ENCODE peak calls at places on chromosomes 12 and 14, in five cellular contexts. U is GM04504, Z is HS-5, T is SW480, R is neural crest cell. O is an unnamed sample.

GRCh38 chr14:88613552-88614010 is 50.7 kb downstream of the ZC3H14 start:
- DNase-seq in U (peak; percentile 8), Z (peak; percentile 79), T (peak; percentile 85), R (no peak), O (no peak)

GRCh38 chr12:45315462-45315861 is 99.6 kb downstream of the ANO6 start:
- DNase-seq in U (no peak), Z (no peak), T (no peak), R (no peak), O (no peak)

GRCh38 chr12:114213055-114213561 is 192.8 kb downstream of the TBX5 start:
- DNase-seq in U (no peak), Z (no peak), T (peak; percentile 10), R (no peak), O (no peak)

GRCh38 chr12:115791331-115791730 is 486.2 kb downstream of the MED13L start:
- DNase-seq in U (no peak), Z (no peak), T (no peak), R (no peak), O (no peak)

GRCh38 chr12:6822461-6823135 is 977 bp downstream of the GPR162 start:
- DNase-seq in U (no peak), Z (no peak), T (no peak), R (no peak), O (no peak)

GRCh38 chr14:103522649-103523582 is at the start of gene CKB:
- DNase-seq in U (no peak), Z (no peak), T (peak; percentile 61), R (peak; percentile 76), O (peak; percentile 29)

GRCh38 chr12:2294651-2295475 is 242.1 kb downstream of the CACNA1C start:
- DNase-seq in U (peak; percentile 79), Z (no peak), T (peak; percentile 64), R (no peak), O (no peak)

GRCh38 chr12:132921685-132922084 is 34.3 kb upstream of the CHFR start:
- DNase-seq in U (no peak), Z (no peak), T (no peak), R (no peak), O (no peak)

GRCh38 chr12:132514838-132515237 is 24.9 kb downstream of the FBRSL1 start:
- DNase-seq in U (no peak), Z (no peak), T (no peak), R (no peak), O (no peak)

GRCh38 chr12:15044461-15044860 is 71.6 kb downstream of the PDE6H start:
- DNase-seq in U (peak; percentile 31), Z (peak; percentile 3), T (no peak), R (no peak), O (no peak)

GRCh38 chr12:9365296-9365695 is 157.1 kb upstream of the PZP start:
- DNase-seq in U (no peak), Z (no peak), T (peak; percentile 52), R (no peak), O (no peak)

GRCh38 chr14:72603639-72604038 is 290.3 kb downstream of the DPF3 start:
- DNase-seq in U (no peak), Z (no peak), T (peak; percentile 6), R (no peak), O (no peak)